ENCODE peak calls at places on chromosomes 1 and 21, in seven cellular contexts. U is PC-9, W is epithelial cell of esophagus, J is kidney epithelial cell, Z is B cell, E is MCF 10A, V is progenitor cell of endocrine pancreas. D is an unnamed sample.
A peak's percentile ranks its signal among the peaks of the same experiment; 100 is the strongest.

GRCh38 chr1:205348559-205349477 is 7.9 kb downstream of the KLHDC8A start:
- DNase-seq in U (no peak), W (no peak), J (no peak), Z (peak; percentile 56), E (no peak), V (no peak), D (no peak)

GRCh38 chr21:45607021-45607921 is 36.3 kb upstream of the PCBP3 start:
- DNase-seq in U (no peak), W (no peak), J (peak; percentile 26), Z (no peak), E (peak; percentile 80), V (no peak), D (no peak)

GRCh38 chr1:234572966-234573365 is 37.0 kb downstream of the IRF2BP2 start:
- DNase-seq in U (no peak), W (peak; percentile 28), J (no peak), Z (no peak), E (no peak), V (no peak), D (no peak)

GRCh38 chr1:31723828-31724359 is 20.1 kb upstream of the COL16A1 start:
- DNase-seq in U (peak; percentile 81), W (peak; percentile 92), J (no peak), Z (peak; percentile 43), E (peak; percentile 86), V (peak; percentile 85), D (peak; percentile 72)

GRCh38 chr1:30878559-30878958 is 30.0 kb downstream of the SDC3 start:
- DNase-seq in U (no peak), W (no peak), J (no peak), Z (no peak), E (no peak), V (no peak), D (no peak)

GRCh38 chr1:244735404-244735803 is 82.5 kb downstream of the DESI2 start:
- DNase-seq in U (no peak), W (peak; percentile 85), J (no peak), Z (peak; percentile 19), E (peak; percentile 66), V (no peak), D (no peak)

GRCh38 chr1:46691997-46692790 is 20.5 kb downstream of the TEX38 start:
- DNase-seq in U (no peak), W (no peak), J (no peak), Z (no peak), E (no peak), V (no peak), D (no peak)

GRCh38 chr1:99659755-99660210 is 13.9 kb downstream of the PALMD start:
- DNase-seq in U (peak; percentile 100), W (peak; percentile 96), J (no peak), Z (no peak), E (peak; percentile 94), V (no peak), D (no peak)

GRCh38 chr1:235999259-235999925 is 65.5 kb downstream of the NID1 start:
- DNase-seq in U (peak; percentile 83), W (peak; percentile 90), J (peak; percentile 81), Z (no peak), E (peak; percentile 94), V (no peak), D (peak; percentile 69)

GRCh38 chr1:119475866-119476439 is 31.1 kb upstream of the HSD3B1 start:
- DNase-seq in U (peak; percentile 74), W (peak; percentile 76), J (peak; percentile 23), Z (peak; percentile 17), E (peak; percentile 78), V (peak; percentile 56), D (peak; percentile 44)

GRCh38 chr1:188822248-188822647 is 1655.4 kb downstream of the BRINP3 start:
- DNase-seq in U (no peak), W (no peak), J (no peak), Z (no peak), E (no peak), V (no peak), D (no peak)

GRCh38 chr1:33524586-33524985 is 52.1 kb downstream of the ZSCAN20 start:
- DNase-seq in U (no peak), W (peak; percentile 55), J (no peak), Z (no peak), E (peak; percentile 38), V (no peak), D (no peak)

GRCh38 chr21:31162827-31163226 is 124.6 kb upstream of the KRTAP19-8 start:
- DNase-seq in U (no peak), W (peak; percentile 11), J (no peak), Z (no peak), E (no peak), V (no peak), D (no peak)

GRCh38 chr1:94951056-94951455 is 24.1 kb upstream of the CNN3 start:
- DNase-seq in U (no peak), W (peak; percentile 14), J (no peak), Z (no peak), E (no peak), V (no peak), D (no peak)

GRCh38 chr1:76826072-76826827 is 41.0 kb upstream of the ST6GALNAC5 start:
- DNase-seq in U (no peak), W (peak; percentile 76), J (no peak), Z (no peak), E (peak; percentile 67), V (no peak), D (no peak)

GRCh38 chr1:8661185-8662110 is 156.0 kb downstream of the RERE start:
- DNase-seq in U (peak; percentile 65), W (peak; percentile 85), J (peak; percentile 56), Z (no peak), E (peak; percentile 65), V (no peak), D (peak; percentile 39)

GRCh38 chr1:31937300-31938183 is 626 bp downstream of the PTP4A2 start:
- DNase-seq in U (no peak), W (peak; percentile 60), J (no peak), Z (peak; percentile 86), E (no peak), V (peak; percentile 56), D (peak; percentile 69)

GRCh38 chr1:177589166-177589565 is 380.7 kb downstream of the SEC16B start:
- DNase-seq in U (no peak), W (no peak), J (no peak), Z (no peak), E (no peak), V (no peak), D (no peak)

GRCh38 chr1:9505142-9505541 is 34.1 kb upstream of the SLC25A33 start:
- DNase-seq in U (no peak), W (no peak), J (no peak), Z (no peak), E (no peak), V (no peak), D (no peak)

GRCh38 chr1:34188418-34188817 is 11.7 kb downstream of the C1orf94 start:
- DNase-seq in U (no peak), W (no peak), J (no peak), Z (no peak), E (no peak), V (no peak), D (no peak)

GRCh38 chr1:23558140-23558871 is 995 bp downstream of the ID3 start:
- DNase-seq in U (peak; percentile 66), W (peak; percentile 52), J (no peak), Z (peak; percentile 46), E (peak; percentile 66), V (peak; percentile 25), D (peak; percentile 66)

DNA sequence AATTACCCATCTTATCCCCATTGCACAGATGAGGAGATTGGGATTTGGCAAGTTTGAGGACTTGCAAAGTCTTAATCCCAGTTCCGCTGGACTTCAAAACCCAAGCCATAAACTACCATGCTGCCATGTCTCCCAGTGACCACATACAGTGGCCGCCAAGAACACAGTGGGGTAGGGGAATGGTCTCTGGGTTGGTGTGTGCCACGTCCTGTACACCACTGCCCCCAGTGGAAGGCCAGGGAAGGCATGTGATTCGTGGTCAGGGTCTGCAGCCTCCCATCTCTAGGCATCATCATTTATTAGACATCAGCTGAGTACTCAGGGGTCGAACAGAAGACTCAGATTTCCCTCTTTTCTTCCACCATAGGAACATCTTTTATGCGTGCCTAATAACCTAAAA is 76.0 kb downstream of the MAN1C1 start:
- DNase-seq in U (no peak), W (no peak), J (no peak), Z (peak; percentile 30), E (no peak), V (peak; percentile 21), D (peak; percentile 54)
- TF ChIP-seq CTCF in U (peak; percentile 46), W (peak; percentile 43), J (peak; percentile 41), Z (peak; percentile 48), E (peak; percentile 13), V (peak; percentile 58), D (peak; percentile 51)

GRCh38 chr1:57017201-57017600 is 51.4 kb upstream of the C8B start:
- DNase-seq in U (no peak), W (peak; percentile 2), J (no peak), Z (no peak), E (no peak), V (no peak), D (no peak)

GRCh38 chr1:57018119-57018518 is 52.3 kb upstream of the C8B start:
- DNase-seq in U (no peak), W (no peak), J (no peak), Z (no peak), E (no peak), V (no peak), D (no peak)

GRCh38 chr1:57019240-57019805 is 53.5 kb upstream of the C8B start:
- DNase-seq in U (no peak), W (no peak), J (no peak), Z (no peak), E (no peak), V (no peak), D (no peak)

GRCh38 chr1:57015071-57015470 is 49.3 kb upstream of the C8B start:
- DNase-seq in U (no peak), W (no peak), J (no peak), Z (no peak), E (no peak), V (no peak), D (no peak)

GRCh38 chr1:57017717-57018116 is 51.9 kb upstream of the C8B start:
- DNase-seq in U (no peak), W (no peak), J (no peak), Z (no peak), E (peak; percentile 24), V (no peak), D (no peak)
- TF ChIP-seq CTCF in U (peak; percentile 45), W (no peak), J (peak; percentile 42), Z (no peak), E (no peak), V (peak; percentile 41), D (no peak)

GRCh38 chr21:42537106-42537742 is 23.6 kb downstream of the SLC37A1 start:
- DNase-seq in U (no peak), W (peak; percentile 27), J (no peak), Z (peak; percentile 58), E (peak; percentile 13), V (no peak), D (peak; percentile 60)
- TF ChIP-seq CTCF in U (peak; percentile 30), W (peak; percentile 60), J (peak; percentile 40), Z (peak; percentile 72), E (no peak), V (peak; percentile 25), D (peak; percentile 53)

DNA sequence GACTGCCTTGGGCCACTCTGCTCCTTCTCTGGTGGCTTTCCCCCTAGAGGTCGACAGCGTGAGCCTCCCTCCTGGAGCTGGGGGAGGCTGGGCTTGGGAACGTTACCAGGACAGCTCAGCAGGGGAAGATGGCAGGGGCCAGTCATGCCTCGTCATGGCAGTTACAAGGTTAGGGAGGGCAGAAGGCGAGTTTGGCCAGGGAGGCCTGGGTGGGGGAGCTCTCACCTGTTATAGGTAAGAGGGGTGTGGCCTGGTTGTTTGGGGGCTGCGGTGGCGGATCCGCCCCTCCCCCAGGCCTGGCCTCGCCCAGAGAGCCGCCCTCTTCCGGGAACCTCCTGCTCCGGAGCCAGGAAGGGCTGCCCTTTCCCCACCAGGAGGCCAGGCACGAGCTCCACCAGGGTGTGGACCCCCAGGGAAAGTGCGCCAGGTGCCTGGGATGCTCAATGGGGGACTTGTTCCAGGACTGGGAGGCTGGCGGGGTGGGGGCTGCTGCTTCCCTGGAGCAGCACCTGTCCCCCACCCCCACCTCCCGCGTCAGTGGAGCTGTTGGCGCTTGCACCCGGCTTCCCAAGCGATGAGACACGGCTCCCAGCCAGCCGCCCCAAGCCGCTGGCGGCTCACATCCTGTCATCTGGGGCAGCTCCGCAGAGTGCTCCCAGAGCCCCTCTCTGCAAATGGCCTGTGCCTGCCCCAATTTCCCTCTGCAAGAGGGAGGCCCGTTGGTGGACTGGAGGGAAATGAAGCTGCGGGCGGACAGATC is 23.6 kb upstream of the PKP1 start:
- DNase-seq in U (no peak), W (peak; percentile 89), J (no peak), Z (no peak), E (peak; percentile 96), V (no peak), D (peak; percentile 23)
- TF ChIP-seq CTCF in U (no peak), W (peak; percentile 24), J (no peak), Z (no peak), E (peak; percentile 56), V (peak; percentile 22), D (no peak)

D was measured in GM13976.